ENCODE peak calls at places on chromosomes 4 and X, in ten cellular contexts. R, T, E, Z, M, C, L, W, A and N are unnamed samples.

GRCh38 chr4:140533951-140534480 is 10.0 kb downstream of the ELMOD2 start:
- DNase-seq in R (no peak), T (no peak), E (peak; percentile 22), Z (no peak), M (no peak), C (no peak), L (no peak), W (no peak), A (no peak), N (no peak)

GRCh38 chrX:3711331-3711917 is 2.0 kb downstream of the PRKX start:
- DNase-seq in R (no peak), T (no peak), E (no peak), Z (no peak), M (no peak), C (no peak), L (no peak), W (no peak), A (peak; percentile 68), N (no peak)

GRCh38 chr4:76365636-76366035 is 55.3 kb downstream of the CCDC158 start:
- DNase-seq in R (no peak), T (no peak), E (no peak), Z (no peak), M (no peak), C (no peak), L (no peak), W (no peak), A (no peak), N (no peak)

GRCh38 chr4:139761461-139761860 is 95.8 kb downstream of the MGST2 start:
- DNase-seq in R (no peak), T (no peak), E (no peak), Z (no peak), M (no peak), C (no peak), L (peak; percentile 55), W (no peak), A (no peak), N (peak; percentile 67)

GRCh38 chrX:23854122-23854521 is 53.6 kb downstream of the APOO start:
- DNase-seq in R (no peak), T (no peak), E (no peak), Z (no peak), M (no peak), C (no peak), L (no peak), W (no peak), A (no peak), N (peak; percentile 86)

GRCh38 chrX:2793752-2794151 is 35.0 kb upstream of the GYG2 start:
- DNase-seq in R (no peak), T (no peak), E (no peak), Z (no peak), M (no peak), C (no peak), L (no peak), W (no peak), A (no peak), N (no peak)

GRCh38 chrX:69306063-69306404 is 140.8 kb upstream of the PJA1 start:
- DNase-seq in R (no peak), T (no peak), E (no peak), Z (no peak), M (no peak), C (no peak), L (no peak), W (no peak), A (no peak), N (no peak)

GRCh38 chrX:74453178-74453577 is 31.9 kb downstream of the SLC16A2 start:
- DNase-seq in R (no peak), T (no peak), E (no peak), Z (no peak), M (no peak), C (no peak), L (no peak), W (no peak), A (no peak), N (no peak)

GRCh38 chrX:110146521-110146920 is 143.6 kb downstream of the TMEM164 start:
- DNase-seq in R (peak; percentile 48), T (no peak), E (peak; percentile 75), Z (peak; percentile 47), M (no peak), C (no peak), L (peak; percentile 66), W (no peak), A (no peak), N (peak; percentile 63)

GRCh38 chr4:61984260-61984909 is 784.3 kb downstream of the ADGRL3 start:
- DNase-seq in R (no peak), T (no peak), E (no peak), Z (no peak), M (no peak), C (no peak), L (peak; percentile 1), W (no peak), A (no peak), N (peak; percentile 5)

GRCh38 chr4:111494471-111494870 is 650.8 kb upstream of the FAM241A start:
- DNase-seq in R (no peak), T (no peak), E (peak; percentile 47), Z (no peak), M (no peak), C (no peak), L (no peak), W (no peak), A (no peak), N (no peak)

GRCh38 chr4:6331018-6331417 is 61.4 kb downstream of the WFS1 start:
- DNase-seq in R (peak; percentile 47), T (no peak), E (peak; percentile 14), Z (no peak), M (no peak), C (no peak), L (peak; percentile 81), W (no peak), A (no peak), N (peak; percentile 75)

GRCh38 chr4:15164571-15164970 is 162.3 kb downstream of the CPEB2 start:
- DNase-seq in R (no peak), T (no peak), E (no peak), Z (no peak), M (no peak), C (no peak), L (no peak), W (no peak), A (no peak), N (no peak)

GRCh38 chrX:40058719-40059118 is 39.0 kb downstream of the BCOR start:
- DNase-seq in R (no peak), T (no peak), E (no peak), Z (no peak), M (no peak), C (no peak), L (no peak), W (no peak), A (no peak), N (no peak)

GRCh38 chr4:39469429-39470077 is 10.7 kb downstream of the LIAS start:
- DNase-seq in R (peak; percentile 76), T (peak; percentile 79), E (peak; percentile 95), Z (no peak), M (peak; percentile 60), C (no peak), L (peak; percentile 68), W (no peak), A (peak; percentile 71), N (peak; percentile 91)

GRCh38 chr4:8577972-8578371 is 2.2 kb upstream of the GPR78 start:
- DNase-seq in R (no peak), T (no peak), E (no peak), Z (no peak), M (no peak), C (no peak), L (peak; percentile 16), W (no peak), A (peak; percentile 3), N (no peak)

DNA sequence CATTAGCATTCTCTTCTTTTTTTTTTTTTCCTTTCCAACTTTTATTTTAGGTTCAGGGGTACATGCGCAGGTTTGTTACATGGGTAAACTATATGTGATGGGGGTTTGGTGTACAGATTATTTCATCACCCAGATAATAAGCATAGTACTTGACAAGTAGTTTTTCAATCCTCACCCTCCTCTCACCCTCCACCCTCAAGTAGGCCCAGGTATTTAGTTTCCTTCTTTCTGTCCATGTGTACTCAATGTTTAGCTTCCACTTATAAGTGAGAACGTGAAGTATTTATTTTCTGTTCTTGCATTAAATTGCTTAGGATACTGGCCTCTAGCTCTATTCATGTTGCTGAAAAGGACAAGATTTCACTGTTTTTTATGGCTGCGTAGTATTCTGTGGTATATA is 140.8 kb upstream of the PGRMC2 start:
- DNase-seq in R (no peak), T (no peak), E (no peak), Z (no peak), M (no peak), C (no peak), L (no peak), W (no peak), A (no peak), N (no peak)
- H3K4me3 ChIP-seq in R (no peak overlapping the region), T (no peak overlapping the region), E (peak overlapping the region; percentile 55), Z (no peak overlapping the region), M (peak overlapping the region; percentile 19), C (no peak overlapping the region), L (no peak overlapping the region), W (no peak overlapping the region), A (no peak overlapping the region), N (no peak overlapping the region)

DNA sequence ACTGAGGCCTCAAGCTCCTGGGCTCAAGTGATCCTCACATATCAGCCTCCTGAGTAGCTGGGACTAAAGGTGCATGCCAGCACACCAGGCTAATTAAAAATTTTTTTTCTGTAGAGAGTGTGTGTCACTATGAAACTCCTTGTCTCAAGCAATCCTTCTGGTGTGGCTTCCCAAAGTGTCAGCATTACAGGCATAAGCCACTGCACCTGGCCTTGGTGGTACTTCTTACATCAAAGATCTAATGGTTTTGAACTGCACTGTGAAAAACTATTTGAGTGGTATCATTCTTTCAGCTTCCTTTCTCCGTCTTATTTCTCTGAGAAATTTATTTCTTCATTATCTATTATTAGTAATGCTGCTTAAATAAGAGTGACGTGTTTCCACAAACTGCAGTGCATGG is 98.5 kb downstream of the UNC5C start:
- DNase-seq in R (no peak), T (no peak), E (no peak), Z (no peak), M (no peak), C (no peak), L (no peak), W (no peak), A (no peak), N (no peak)
- H3K4me3 ChIP-seq in R (no peak overlapping the region), T (no peak overlapping the region), E (no peak overlapping the region), Z (no peak overlapping the region), M (no peak overlapping the region), C (no peak overlapping the region), L (no peak overlapping the region), W (no peak overlapping the region), A (no peak overlapping the region), N (no peak overlapping the region)

DNA sequence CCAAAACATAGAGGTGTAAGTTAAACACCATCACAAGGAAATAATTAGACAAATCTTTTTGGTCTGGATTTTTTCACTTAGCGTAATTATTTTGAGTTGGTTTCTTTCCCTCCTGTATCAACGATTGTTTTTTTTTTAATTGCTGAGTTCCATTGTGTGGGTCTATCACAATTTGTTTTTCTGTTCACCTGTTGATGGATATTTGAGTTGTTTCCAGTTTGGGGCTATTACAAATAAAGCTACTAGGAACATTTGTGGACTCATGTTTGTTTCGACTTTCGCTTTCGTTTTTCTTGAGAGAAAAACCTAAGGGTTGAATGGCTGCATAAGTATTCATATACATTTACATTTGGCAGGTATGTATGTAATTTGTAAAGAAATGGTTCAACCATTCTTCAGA is 20.4 kb upstream of the FBXW7 start:
- DNase-seq in R (peak; percentile 88), T (no peak), E (no peak), Z (no peak), M (no peak), C (no peak), L (no peak), W (no peak), A (no peak), N (no peak)
- H3K4me3 ChIP-seq in R (peak overlapping the region; percentile 56), T (no peak overlapping the region), E (no peak overlapping the region), Z (no peak overlapping the region), M (no peak overlapping the region), C (peak overlapping the region; percentile 6), L (no peak overlapping the region), W (no peak overlapping the region), A (no peak overlapping the region), N (no peak overlapping the region)

GRCh38 chr4:47466061-47466785 is 2.7 kb upstream of the COMMD8 start:
- DNase-seq in R (no peak), T (no peak), E (no peak), Z (no peak), M (no peak), C (no peak), L (no peak), W (no peak), A (no peak), N (no peak)
- H3K4me3 ChIP-seq in R (no peak overlapping the region), T (no peak overlapping the region), E (no peak overlapping the region), Z (no peak overlapping the region), M (no peak overlapping the region), C (no peak overlapping the region), L (no peak overlapping the region), W (no peak overlapping the region), A (no peak overlapping the region), N (no peak overlapping the region)